ENCODE peak calls at places on chromosome 20, in six cellular contexts. O is RWPE1, K is endothelial cell, G is tibial artery, V is astrocyte of the spinal cord, L is brain microvascular endothelial cell. I is an unnamed sample.

GRCh38 chr20:49381558-49382493 is 100.6 kb downstream of the KCNB1 start:
- DNase-seq in V (peak; percentile 87), O (peak; percentile 98), G (peak; percentile 84), L (peak; percentile 51), K (no peak), I (peak; percentile 96)

GRCh38 chr20:3106658-3107463 is 22.3 kb upstream of the AVP start:
- DNase-seq in G (no peak), O (no peak), L (no peak), V (no peak), K (no peak), I (no peak)

GRCh38 chr20:62741191-62741676 is 32.6 kb downstream of the NTSR1 start:
- DNase-seq in O (no peak), G (no peak), L (no peak), V (peak; percentile 21), K (peak; percentile 26), I (peak; percentile 60)

GRCh38 chr20:51902933-51903332 is 100.6 kb upstream of the SALL4 start:
- DNase-seq in V (no peak), O (no peak), G (no peak), L (no peak), K (no peak), I (no peak)

GRCh38 chr20:63058696-63059335 is 52.1 kb upstream of the BHLHE23 start:
- DNase-seq in V (no peak), K (no peak), L (no peak), G (peak; percentile 13), O (no peak), I (no peak)

GRCh38 chr20:57655812-57656161 is 35.6 kb upstream of the ZBP1 start:
- DNase-seq in O (no peak), K (peak; percentile 1), V (no peak), G (no peak), L (no peak), I (no peak)

GRCh38 chr20:41133709-41134361 is 3.5 kb upstream of the PLCG1 start:
- DNase-seq in G (no peak), O (peak; percentile 97), V (no peak), L (no peak), K (no peak), I (peak; percentile 90)

GRCh38 chr20:37484386-37484785 is 36.7 kb upstream of the NNAT start:
- DNase-seq in L (no peak), G (no peak), K (no peak), V (no peak), O (no peak), I (no peak)

GRCh38 chr20:24668791-24669190 is 199.4 kb downstream of the SYNDIG1 start:
- DNase-seq in V (no peak), L (no peak), K (no peak), O (no peak), G (peak; percentile 3), I (no peak)

GRCh38 chr20:25282796-25283195 is 34.9 kb downstream of the PYGB start:
- DNase-seq in O (no peak), L (no peak), K (no peak), G (peak; percentile 15), V (no peak), I (no peak)

GRCh38 chr20:40941023-40941655 is 87.5 kb upstream of the TOP1 start:
- DNase-seq in G (no peak), L (no peak), O (no peak), V (no peak), K (no peak), I (no peak)

GRCh38 chr20:31257364-31257763 is at the start of gene DEFB115:
- DNase-seq in V (no peak), K (no peak), L (no peak), O (no peak), G (no peak), I (no peak)

GRCh38 chr20:29740951-29741593 is 1516.4 kb upstream of the DEFB115 start:
- DNase-seq in L (no peak), K (no peak), O (no peak), V (no peak), G (no peak), I (no peak)

GRCh38 chr20:20549267-20549612 is 163.2 kb downstream of the RALGAPA2 start:
- DNase-seq in L (no peak), V (no peak), O (peak; percentile 59), K (no peak), G (no peak), I (peak; percentile 78)

GRCh38 chr20:15596220-15596875 is 976.9 kb downstream of the KIF16B start:
- DNase-seq in O (no peak), G (no peak), L (no peak), V (no peak), K (no peak), I (no peak)

GRCh38 chr20:7996898-7997297 is 22.7 kb downstream of the TMX4 start:
- DNase-seq in O (no peak), V (no peak), L (no peak), K (no peak), G (no peak), I (no peak)

GRCh38 chr20:39880890-39881289 is 808.1 kb downstream of the MAFB start:
- DNase-seq in O (peak; percentile 54), L (no peak), G (no peak), V (no peak), K (no peak), I (peak; percentile 71)

GRCh38 chr20:11128131-11128831 is 454.5 kb upstream of the JAG1 start:
- DNase-seq in K (no peak), V (no peak), O (no peak), L (no peak), G (no peak), I (no peak)

GRCh38 chr20:55174635-55175034 is 699.2 kb downstream of the DOK5 start:
- DNase-seq in L (no peak), K (no peak), G (no peak), V (no peak), O (no peak), I (no peak)

GRCh38 chr20:54321688-54322087 is 113.8 kb downstream of the PFDN4 start:
- DNase-seq in V (no peak), O (no peak), L (no peak), G (no peak), K (no peak), I (no peak)

GRCh38 chr20:52974155-52974554 is 2.0 kb downstream of the TSHZ2 start:
- DNase-seq in G (no peak), K (no peak), V (no peak), O (no peak), L (no peak), I (no peak)

GRCh38 chr20:17794400-17794799 is 94.6 kb downstream of the BANF2 start:
- DNase-seq in O (no peak), V (no peak), G (peak; percentile 32), L (no peak), K (no peak), I (no peak)

GRCh38 chr20:25453035-25453810 is 45.8 kb downstream of the GINS1 start:
- DNase-seq in V (peak; percentile 24), K (no peak), O (peak; percentile 73), L (no peak), G (no peak), I (peak; percentile 84)

GRCh38 chr20:13493143-13493542 is 145.6 kb downstream of the TASP1 start:
- DNase-seq in G (no peak), O (no peak), V (no peak), L (no peak), K (no peak), I (no peak)

GRCh38 chr20:11734431-11734830 is 183.3 kb upstream of the BTBD3 start:
- DNase-seq in K (no peak), V (no peak), G (no peak), O (no peak), L (no peak), I (no peak)

GRCh38 chr20:43563991-43564390 is 5.2 kb downstream of the SGK2 start:
- DNase-seq in K (no peak), G (no peak), O (no peak), V (no peak), L (no peak), I (no peak)

GRCh38 chr20:43565758-43566104 is 6.9 kb downstream of the SGK2 start:
- DNase-seq in V (no peak), L (no peak), K (no peak), O (no peak), G (no peak), I (no peak)

GRCh38 chr20:43564455-43564854 is 5.6 kb downstream of the SGK2 start:
- DNase-seq in K (no peak), G (no peak), O (no peak), L (no peak), V (no peak), I (no peak)

GRCh38 chr20:43564993-43565757 is 6.3 kb downstream of the SGK2 start:
- DNase-seq in L (no peak), O (no peak), V (no peak), G (no peak), K (no peak), I (no peak)

DNA sequence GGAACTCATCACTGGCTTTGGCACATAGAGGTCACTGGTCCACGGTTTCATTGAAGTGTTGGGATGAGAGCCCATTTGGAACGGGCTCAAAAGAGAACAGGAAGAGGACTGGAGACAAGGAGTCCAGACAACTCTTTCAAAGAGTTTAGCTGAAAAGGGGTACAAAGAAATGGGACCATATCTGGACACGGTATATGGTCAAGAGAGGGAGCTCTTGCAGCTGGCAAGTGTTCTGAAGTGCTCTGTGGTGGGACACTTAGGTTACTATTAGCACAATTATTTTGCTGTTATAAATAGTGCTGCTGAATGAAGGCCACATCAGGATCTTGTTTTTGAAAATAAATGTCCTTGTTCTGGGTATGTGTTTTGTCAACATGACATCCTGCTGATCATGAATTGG is 4.6 kb downstream of the SGK2 start:
- DNase-seq in K (no peak), V (no peak), G (no peak), O (no peak), L (no peak), I (no peak)
- TF ChIP-seq CTCF in K (no peak), V (peak; percentile 18), G (no peak), O (no peak), L (peak; percentile 41), I (no peak)

DNA sequence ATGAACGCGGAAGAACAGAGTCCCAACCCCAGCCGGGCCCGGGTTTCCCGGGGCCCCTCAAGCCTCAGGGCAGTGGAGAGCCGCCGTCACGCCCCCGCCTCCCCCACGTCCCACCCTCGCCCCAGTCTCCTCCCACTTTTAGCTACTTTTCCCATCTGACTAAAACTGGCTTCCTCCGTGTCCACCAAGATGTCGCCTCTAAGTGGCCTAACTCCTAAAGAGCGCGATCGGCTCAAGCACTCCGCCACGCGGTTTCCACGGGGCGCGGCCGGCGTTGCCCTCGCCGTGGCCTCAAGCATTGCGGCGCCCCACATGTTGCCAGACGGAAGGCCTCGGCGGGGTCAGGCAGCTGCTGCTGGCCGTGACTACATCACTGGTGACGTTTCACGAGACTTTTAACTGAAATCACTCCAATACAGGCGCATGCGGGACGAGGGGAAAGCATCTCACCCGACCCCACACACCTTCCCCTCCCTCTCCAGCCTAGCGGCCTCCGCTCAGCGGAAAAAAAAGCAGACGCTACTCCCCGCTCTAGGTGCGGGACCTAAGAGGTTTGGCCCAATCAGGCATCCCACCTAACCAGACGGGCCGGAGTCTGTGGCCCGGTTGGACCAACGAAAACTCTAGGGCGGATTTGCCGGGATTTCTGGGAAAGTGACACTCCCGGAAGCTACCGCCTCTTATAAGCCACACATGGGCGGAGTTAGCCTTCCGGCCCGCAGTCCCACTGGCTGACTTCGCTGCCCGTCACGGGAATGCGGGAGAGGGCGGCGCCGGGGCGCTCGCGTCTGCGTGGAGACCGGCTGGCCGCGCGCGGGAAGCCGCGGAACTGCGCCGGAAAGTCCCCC is at the start of gene NXT1:
- DNase-seq in L (peak; percentile 99), V (peak; percentile 99), O (peak; percentile 94), K (peak; percentile 96), G (peak; percentile 96), I (peak; percentile 99)
- TF ChIP-seq CTCF in L (no peak), V (peak; percentile 6), O (peak; percentile 33), K (peak; percentile 4), G (peak; percentile 14), I (no peak)

GRCh38 chr20:50788045-50788867 is 6.6 kb upstream of the BCAS4 start:
- DNase-seq in L (peak; percentile 45), G (peak; percentile 40), V (peak; percentile 57), K (no peak), O (peak; percentile 73), I (peak; percentile 75)
- TF ChIP-seq CTCF in L (peak; percentile 73), G (no peak), V (peak; percentile 63), K (no peak), O (peak; percentile 66), I (peak; percentile 50)

GRCh38 chr20:47521059-47521808 is 19.5 kb downstream of the NCOA3 start:
- DNase-seq in V (no peak), O (no peak), G (no peak), K (no peak), L (no peak), I (no peak)
- TF ChIP-seq CTCF in V (no peak), O (no peak), G (no peak), K (peak; percentile 27), L (peak; percentile 28), I (no peak)

I was measured in MCF 10A.